ENCODE peak calls at places on chromosomes 16 and 17, in four cellular contexts. R, Y, H and O are unnamed samples. For H3K79me1, the result is how much of the 10 kb centered on the place peaks cover.

GRCh38 chr16:72961115-72961832 is 86.7 kb downstream of the ZFHX3 start:
- DNase-seq in R (no peak), Y (no peak), H (no peak), O (peak)

GRCh38 chr17:29645516-29646051 is 22.9 kb upstream of the CORO6 start:
- DNase-seq in R (no peak), Y (no peak), H (no peak), O (peak)

GRCh38 chr17:9904277-9905077 is 594 bp downstream of the RCVRN start:
- DNase-seq in R (no peak), Y (no peak), H (no peak), O (no peak)

GRCh38 chr17:60599220-60599619 is 773 bp upstream of the PPM1D start:
- DNase-seq in R (no peak), Y (no peak), H (no peak), O (no peak)

GRCh38 chr17:8963665-8964258 is 1.7 kb downstream of the PIK3R5 start:
- DNase-seq in R (no peak), Y (peak), H (no peak), O (no peak)

GRCh38 chr16:11630230-11631056 is 37.8 kb upstream of the SNN start:
- DNase-seq in R (no peak), Y (no peak), H (no peak), O (no peak)

GRCh38 chr17:83079340-83079747 is at the start of gene METRNL:
- DNase-seq in R (peak), Y (peak), H (peak), O (peak)

GRCh38 chr17:63431939-63432804 is 13.9 kb downstream of the CYB561 start:
- DNase-seq in R (no peak), Y (no peak), H (no peak), O (peak)

GRCh38 chr16:1305823-1306222 is 3.6 kb upstream of the UBE2I start:
- DNase-seq in R (no peak), Y (no peak), H (no peak), O (no peak)

GRCh38 chr17:42675348-42675983 is 1.3 kb downstream of the PLEKHH3 start:
- DNase-seq in R (peak), Y (no peak), H (peak), O (no peak)

GRCh38 chr16:9042943-9043680 is 48.3 kb upstream of the HAPSTR1 start:
- DNase-seq in R (no peak), Y (no peak), H (no peak), O (peak)

GRCh38 chr17:70184770-70185169 is 15.4 kb downstream of the KCNJ2 start:
- DNase-seq in R (no peak), Y (no peak), H (no peak), O (peak)

GRCh38 chr16:57720142-57720575 is 15.4 kb upstream of the KATNB1 start:
- DNase-seq in R (peak), Y (no peak), H (peak), O (peak)

GRCh38 chr16:30644334-30644830 is 6.4 kb upstream of the PRR14 start:
- DNase-seq in R (no peak), Y (no peak), H (no peak), O (no peak)

GRCh38 chr17:62668091-62668804 is 40.8 kb downstream of the MRC2 start:
- DNase-seq in R (no peak), Y (no peak), H (no peak), O (no peak)

GRCh38 chr17:74446551-74447500 is 14.9 kb downstream of the GPRC5C start:
- DNase-seq in R (no peak), Y (no peak), H (no peak), O (no peak)

GRCh38 chr16:18049454-18050133 is 286.9 kb downstream of the NPIPA8 start:
- DNase-seq in R (no peak), Y (no peak), H (no peak), O (no peak)

GRCh38 chr17:56832446-56832845 is 1.3 kb downstream of the C17orf67 start:
- DNase-seq in R (no peak), Y (no peak), H (no peak), O (peak)

GRCh38 chr16:53754938-53755910 is 51.3 kb downstream of the FTO start:
- DNase-seq in R (no peak), Y (no peak), H (no peak), O (peak)

GRCh38 chr17:14302421-14303099 is 1.7 kb downstream of the HS3ST3B1 start:
- DNase-seq in R (peak), Y (peak), H (peak), O (peak)

GRCh38 chr16:50816901-50817555 is 75.1 kb downstream of the CYLD start:
- DNase-seq in R (no peak), Y (no peak), H (peak), O (no peak)

GRCh38 chr17:63113167-63113566 is 147.1 kb downstream of the TANC2 start:
- DNase-seq in R (no peak), Y (no peak), H (no peak), O (no peak)

GRCh38 chr17:29557085-29557697 is 9.6 kb downstream of the ABHD15 start:
- DNase-seq in R (no peak), Y (no peak), H (peak), O (peak)

GRCh38 chr16:22659933-22660332 is 149.2 kb downstream of the NPIPB5 start:
- DNase-seq in R (peak), Y (no peak), H (no peak), O (no peak)

GRCh38 chr16:81582655-81583441 is 138.2 kb downstream of the CMIP start:
- DNase-seq in R (no peak), Y (no peak), H (no peak), O (no peak)

GRCh38 chr17:4342535-4342934 is 23.9 kb downstream of the UBE2G1 start:
- DNase-seq in R (no peak), Y (no peak), H (no peak), O (no peak)

GRCh38 chr17:68646626-68647526 is 45.7 kb upstream of the FAM20A start:
- DNase-seq in R (no peak), Y (no peak), H (no peak), O (no peak)

GRCh38 chr17:5769936-5770335 is 185.6 kb upstream of the NLRP1 start:
- DNase-seq in R (peak), Y (peak), H (no peak), O (no peak)

GRCh38 chr17:79212150-79213087 is 137.8 kb downstream of the ENGASE start:
- DNase-seq in R (peak), Y (no peak), H (peak), O (no peak)

DNA sequence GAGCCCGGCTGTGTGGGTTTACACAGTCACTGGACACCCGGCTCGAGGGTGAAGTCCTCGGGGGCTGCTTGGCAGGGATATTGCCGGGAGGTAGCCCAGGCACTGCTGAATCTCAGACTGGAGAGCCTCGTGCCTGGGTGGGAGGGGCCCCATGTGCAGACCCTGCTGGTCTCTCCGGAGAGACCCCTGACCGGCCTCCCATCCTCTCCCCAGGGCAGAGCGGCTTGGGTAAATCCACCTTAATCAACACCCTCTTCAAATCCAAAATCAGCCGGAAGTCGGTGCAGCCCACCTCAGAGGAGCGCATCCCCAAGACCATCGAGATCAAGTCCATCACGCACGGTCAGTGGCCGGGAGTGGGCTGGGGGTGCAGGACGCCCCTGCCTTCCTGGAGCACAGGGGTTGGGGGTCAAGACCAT is 346.5 kb downstream of the SEC14L1 start:
- DNase-seq in R (no peak), Y (no peak), H (no peak), O (no peak)
- H3K4me2 ChIP-seq in R (no peak), Y (no peak), H (no peak), O (no peak)

DNA sequence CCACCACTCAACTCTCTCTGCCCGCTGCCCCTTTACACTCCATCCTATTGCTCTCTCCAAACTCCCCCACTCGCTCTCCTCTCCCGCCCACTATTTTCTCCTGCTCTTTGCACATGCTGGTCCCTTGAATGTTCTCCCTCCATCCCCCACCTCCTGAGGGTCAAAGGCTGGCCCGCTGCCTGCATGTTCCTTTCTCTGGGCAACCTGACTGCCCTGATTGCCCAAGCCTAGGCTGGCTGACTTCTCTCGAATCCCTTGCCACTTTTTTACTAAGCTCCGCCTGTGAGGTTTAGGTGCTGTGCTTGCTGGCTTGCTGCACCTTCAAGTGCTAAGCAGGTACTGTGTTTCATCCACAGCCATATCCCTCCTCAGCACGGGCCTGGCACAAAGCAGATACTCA is 2.7 kb downstream of the EMC8 start:
- DNase-seq in R (no peak), Y (no peak), H (no peak), O (no peak)
- H3K79me1 ChIP-seq in R (under half), Y (under half), H (under half), O (under half)

GRCh38 chr16:67480833-67481560 is at the start of gene ATP6V0D1:
- DNase-seq in R (peak), Y (peak), H (peak), O (peak)
- H2BK12ac ChIP-seq in R (no peak), Y (no peak), H (no peak), O (peak)

GRCh38 chr16:20941635-20941926 is 41.0 kb downstream of the LYRM1 start:
- DNase-seq in R (no peak), Y (no peak), H (no peak), O (no peak)

GRCh38 chr16:20937736-20938135 is 37.2 kb downstream of the LYRM1 start:
- DNase-seq in R (no peak), Y (no peak), H (no peak), O (no peak)

GRCh38 chr16:20939599-20939998 is 39.0 kb downstream of the LYRM1 start:
- DNase-seq in R (no peak), Y (no peak), H (no peak), O (no peak)

GRCh38 chr16:20940864-20941634 is 40.5 kb downstream of the LYRM1 start:
- DNase-seq in R (no peak), Y (no peak), H (no peak), O (no peak)

GRCh38 chr16:20938426-20938825 is 37.9 kb downstream of the LYRM1 start:
- DNase-seq in R (no peak), Y (no peak), H (no peak), O (no peak)
- H3K4me2 ChIP-seq in R (no peak), Y (no peak), H (no peak), O (no peak)

GRCh38 chr17:17706140-17707060 is 25.1 kb downstream of the RAI1 start:
- DNase-seq in R (no peak), Y (no peak), H (no peak), O (no peak)

GRCh38 chr17:17702821-17703607 is 21.8 kb downstream of the RAI1 start:
- DNase-seq in R (peak), Y (no peak), H (no peak), O (peak)

GRCh38 chr17:17702370-17702769 is 21.1 kb downstream of the RAI1 start:
- DNase-seq in R (no peak), Y (no peak), H (no peak), O (no peak)

GRCh38 chr17:17703608-17703919 is 22.3 kb downstream of the RAI1 start:
- DNase-seq in R (no peak), Y (no peak), H (no peak), O (peak)

GRCh38 chr17:17704931-17705330 is 23.7 kb downstream of the RAI1 start:
- DNase-seq in R (no peak), Y (no peak), H (no peak), O (no peak)
- H3K79me1 ChIP-seq in R (under half), Y (under half), H (under half), O (under half)

GRCh38 chr17:76686538-76687277 is 24.1 kb downstream of the MXRA7 start:
- DNase-seq in R (no peak), Y (no peak), H (no peak), O (no peak)

GRCh38 chr17:76688165-76688622 is 22.6 kb downstream of the MXRA7 start:
- DNase-seq in R (no peak), Y (no peak), H (no peak), O (no peak)

GRCh38 chr17:76685846-76686245 is 24.9 kb downstream of the MXRA7 start:
- DNase-seq in R (no peak), Y (no peak), H (no peak), O (no peak)

GRCh38 chr17:76685366-76685765 is 25.4 kb downstream of the MXRA7 start:
- DNase-seq in R (no peak), Y (no peak), H (no peak), O (no peak)

GRCh38 chr17:76687278-76688164 is 23.2 kb downstream of the MXRA7 start:
- DNase-seq in R (no peak), Y (no peak), H (no peak), O (no peak)
- H2BK12ac ChIP-seq in R (no peak), Y (peak), H (no peak), O (no peak)

DNA sequence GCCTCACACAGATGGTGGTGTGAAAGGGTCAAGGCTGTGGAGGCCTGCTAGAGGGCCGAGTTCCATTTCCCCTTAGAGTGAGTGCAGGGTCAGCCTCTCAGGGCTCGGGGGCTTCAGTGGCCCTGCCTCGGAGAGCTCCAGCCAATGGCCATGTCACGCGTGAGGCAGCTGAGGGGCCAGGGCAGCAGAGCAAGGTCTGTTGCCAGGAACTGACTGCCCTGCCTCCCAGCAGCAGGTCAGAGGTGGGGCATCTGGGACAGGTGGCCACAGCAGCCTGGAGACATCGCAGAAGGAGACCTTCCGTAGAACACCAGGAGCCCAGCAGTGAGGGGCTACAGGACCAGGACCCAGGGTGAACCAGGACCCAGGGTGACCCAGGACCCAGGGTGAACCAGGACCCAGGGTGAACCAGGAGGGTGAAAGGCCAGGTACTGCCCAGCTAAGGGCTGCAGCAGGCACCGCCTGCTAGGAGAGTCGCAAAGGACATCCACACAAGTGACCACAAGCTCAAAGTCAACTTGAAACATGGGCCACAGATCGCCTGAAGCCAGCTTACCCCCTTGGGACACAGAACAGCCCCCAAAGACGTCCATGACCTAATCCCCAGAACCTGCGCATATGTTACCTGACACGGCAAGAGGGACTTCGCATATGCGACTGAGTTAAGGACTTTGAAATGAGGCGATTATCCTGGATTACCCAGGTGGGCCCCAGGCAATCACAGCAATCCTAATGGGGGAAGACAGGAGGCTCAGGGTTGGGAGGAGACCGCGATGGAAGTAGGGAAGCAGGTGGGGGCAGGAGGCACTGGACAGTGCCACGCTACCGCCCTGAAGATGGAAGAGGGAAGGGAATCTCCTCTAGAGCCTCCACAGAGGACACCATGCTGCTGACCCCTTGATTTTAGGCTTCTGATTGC is 4.8 kb upstream of the MEAK7 start:
- DNase-seq in R (no peak), Y (no peak), H (no peak), O (no peak)
- H3K4me2 ChIP-seq in R (no peak), Y (no peak), H (no peak), O (no peak)

GRCh38 chr17:41264599-41264998 is 579 bp upstream of the KRTAP9-6 start:
- DNase-seq in R (no peak), Y (no peak), H (no peak), O (no peak)

GRCh38 chr17:41263212-41263611 is 2.0 kb upstream of the KRTAP9-6 start:
- DNase-seq in R (no peak), Y (no peak), H (no peak), O (no peak)

GRCh38 chr17:41265078-41265477 is at the start of gene KRTAP9-6:
- DNase-seq in R (no peak), Y (no peak), H (no peak), O (no peak)

GRCh38 chr17:41271858-41272257 is 3.6 kb upstream of the KRTAP9-7 start:
- DNase-seq in R (no peak), Y (no peak), H (no peak), O (no peak)

GRCh38 chr17:41267711-41268110 is 2.5 kb downstream of the KRTAP9-6 start:
- DNase-seq in R (no peak), Y (no peak), H (no peak), O (no peak)
- H3K79me1 ChIP-seq in R (under half), Y (under half), H (under half), O (under half)

GRCh38 chr17:50845260-50846147 is 10.1 kb downstream of the WFIKKN2 start:
- DNase-seq in R (peak), Y (no peak), H (no peak), O (peak)
- H2BK12ac ChIP-seq in R (no peak), Y (no peak), H (no peak), O (no peak)